ENCODE peak calls at places on chromosome 1, in seven cellular contexts. J, F, N, A, D, I and Q are unnamed samples. For H3K36me3, the result is how much of the 10 kb centered on the place peaks cover.

GRCh38 chr1:36857761-36858160 is 176.6 kb downstream of the GRIK3 start:
- DNase-seq in I (no peak), A (no peak), N (no peak), D (no peak), F (no peak), J (no peak), Q (no peak)

GRCh38 chr1:186775881-186776560 is 52.7 kb upstream of the PLA2G4A start:
- DNase-seq in N (no peak), A (no peak), F (no peak), J (no peak), I (no peak), D (no peak), Q (no peak)

GRCh38 chr1:58883888-58884482 is 100.1 kb upstream of the JUN start:
- DNase-seq in A (no peak), I (no peak), J (no peak), N (no peak), D (no peak), F (no peak), Q (no peak)

GRCh38 chr1:171467626-171468025 is 17.7 kb upstream of the PRRC2C start:
- DNase-seq in J (no peak), N (no peak), D (no peak), F (no peak), A (no peak), I (no peak), Q (no peak)

GRCh38 chr1:192118881-192119280 is 39.4 kb upstream of the RGS18 start:
- DNase-seq in N (no peak), I (no peak), D (no peak), A (no peak), F (no peak), J (no peak), Q (no peak)

GRCh38 chr1:97630281-97630680 is 290.6 kb downstream of the DPYD start:
- DNase-seq in F (no peak), N (no peak), A (no peak), I (no peak), D (no peak), J (no peak), Q (no peak)

GRCh38 chr1:228540161-228540917 is 53.2 kb downstream of the RNF187 start:
- DNase-seq in J (no peak), I (no peak), N (no peak), F (no peak), D (no peak), A (no peak), Q (peak)

GRCh38 chr1:239757711-239758110 is 334.0 kb upstream of the FMN2 start:
- DNase-seq in I (no peak), J (no peak), N (no peak), D (no peak), A (no peak), F (no peak), Q (no peak)

GRCh38 chr1:24567792-24568388 is 12.0 kb downstream of the NCMAP start:
- DNase-seq in A (no peak), J (no peak), F (peak), I (no peak), N (peak), D (peak), Q (no peak)

GRCh38 chr1:171251042-171251740 is 2.9 kb downstream of the FMO1 start:
- DNase-seq in I (no peak), D (peak), F (peak), J (peak), A (no peak), N (no peak), Q (no peak)

GRCh38 chr1:159921700-159922498 is 3.4 kb downstream of the TAGLN2 start:
- DNase-seq in A (no peak), D (no peak), F (peak), N (no peak), J (peak), I (no peak), Q (peak)

GRCh38 chr1:151988405-151988851 is 5.2 kb downstream of the S100A10 start:
- DNase-seq in I (no peak), F (no peak), N (no peak), D (no peak), J (no peak), A (no peak), Q (no peak)

GRCh38 chr1:110012100-110012499 is 22.3 kb upstream of the STRIP1 start:
- DNase-seq in N (no peak), D (no peak), F (no peak), A (no peak), I (no peak), J (no peak), Q (no peak)

GRCh38 chr1:64828829-64829228 is 84.0 kb downstream of the RAVER2 start:
- DNase-seq in A (no peak), F (no peak), D (no peak), I (no peak), J (no peak), N (no peak), Q (no peak)

GRCh38 chr1:64834734-64835133 is 89.9 kb downstream of the RAVER2 start:
- DNase-seq in D (no peak), I (no peak), J (no peak), F (no peak), N (no peak), A (no peak), Q (no peak)

GRCh38 chr1:64823691-64824476 is 79.0 kb downstream of the RAVER2 start:
- DNase-seq in F (peak), I (peak), D (peak), J (peak), A (peak), N (no peak), Q (no peak)

GRCh38 chr1:64826991-64827390 is 82.1 kb downstream of the RAVER2 start:
- DNase-seq in N (no peak), D (no peak), A (no peak), J (no peak), F (no peak), I (no peak), Q (no peak)

GRCh38 chr1:64829411-64830033 is 84.6 kb downstream of the RAVER2 start:
- DNase-seq in A (no peak), D (no peak), I (no peak), J (no peak), N (no peak), F (no peak), Q (no peak)
- H3K36me3 ChIP-seq in A (under half), D (under half), I (under half), J (under half), N (under half), F (under half), Q (under half)

GRCh38 chr1:153663211-153663610 is 4.7 kb downstream of the SNAPIN start:
- DNase-seq in A (no peak), N (no peak), F (no peak), D (no peak), J (no peak), I (no peak), Q (no peak)
- H3K36me3 ChIP-seq in A (half or more), N (half or more), F (under half), D (under half), J (under half), I (half or more), Q (half or more)

GRCh38 chr1:38840281-38840680 is 19.3 kb downstream of the RRAGC start:
- DNase-seq in D (no peak), A (no peak), F (no peak), N (no peak), J (no peak), I (no peak), Q (no peak)
- H3K36me3 ChIP-seq in D (under half), A (under half), F (under half), N (half or more), J (under half), I (half or more), Q (under half)

GRCh38 chr1:66981679-66982078 is 56.9 kb downstream of the MIER1 start:
- DNase-seq in D (no peak), F (peak), J (peak), I (no peak), A (no peak), N (no peak), Q (no peak)
- H3K36me3 ChIP-seq in D (under half), F (under half), J (under half), I (half or more), A (under half), N (half or more), Q (under half)

DNA sequence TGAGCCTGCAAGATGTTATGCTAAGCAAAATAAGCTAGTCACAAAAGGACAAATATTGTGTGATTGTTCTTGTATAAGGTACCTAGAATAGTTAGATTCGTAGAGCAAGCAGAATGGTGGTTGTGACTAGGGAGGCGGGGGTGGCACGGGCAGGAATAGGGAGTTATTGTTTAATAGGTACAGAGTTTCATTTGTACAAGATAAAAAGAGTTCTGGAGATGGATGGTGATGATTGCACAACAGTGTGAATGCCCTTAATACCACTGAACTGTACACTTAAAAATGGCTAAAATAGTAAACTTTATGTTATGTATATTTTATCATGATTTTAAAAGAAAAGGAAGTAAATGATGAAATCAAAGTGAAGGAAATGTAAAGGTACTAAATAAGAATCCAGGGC is 20.6 kb downstream of the LRRC42 start:
- DNase-seq in D (no peak), J (no peak), F (no peak), A (no peak), I (no peak), N (no peak), Q (no peak)
- H3K36me3 ChIP-seq in D (under half), J (under half), F (under half), A (under half), I (half or more), N (half or more), Q (half or more)

GRCh38 chr1:11053758-11054137 is 6.1 kb downstream of the SRM start:
- DNase-seq in I (no peak), F (no peak), D (no peak), A (no peak), N (peak), J (no peak), Q (no peak)

GRCh38 chr1:11055676-11056075 is 4.1 kb downstream of the SRM start:
- DNase-seq in I (no peak), J (no peak), F (no peak), N (no peak), D (no peak), A (no peak), Q (no peak)

GRCh38 chr1:11052839-11053757 is 6.1 kb upstream of the MASP2 start:
- DNase-seq in N (peak), I (no peak), D (no peak), F (peak), J (no peak), A (no peak), Q (no peak)

GRCh38 chr1:11054666-11055065 is 5.2 kb downstream of the SRM start:
- DNase-seq in A (no peak), I (no peak), D (no peak), F (no peak), J (no peak), N (peak), Q (no peak)

GRCh38 chr1:11054181-11054580 is 5.6 kb downstream of the SRM start:
- DNase-seq in J (no peak), A (no peak), D (no peak), N (peak), F (no peak), I (no peak), Q (no peak)
- H3K36me3 ChIP-seq in J (under half), A (under half), D (under half), N (under half), F (under half), I (under half), Q (under half)

DNA sequence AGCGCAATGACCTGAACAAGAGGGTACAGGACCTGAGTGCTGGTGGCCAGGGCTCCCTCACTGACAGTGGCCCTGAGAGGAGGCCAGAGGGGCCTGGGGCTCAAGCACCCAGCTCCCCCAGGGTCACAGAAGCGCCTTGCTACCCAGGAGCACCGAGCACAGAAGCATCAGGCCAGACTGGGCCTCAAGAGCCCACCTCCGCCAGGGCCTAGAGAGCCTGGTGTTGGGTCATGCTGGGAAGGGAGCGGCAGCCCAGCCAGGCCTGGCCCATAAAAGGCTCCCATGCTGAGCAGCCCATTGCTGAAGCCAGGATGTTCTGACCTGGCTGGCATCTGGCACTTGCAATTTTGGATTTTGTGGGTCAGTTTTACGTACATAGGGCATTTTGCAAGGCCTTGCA is 5.4 kb upstream of the CCDC28B start:
- DNase-seq in F (no peak), J (no peak), N (no peak), D (no peak), A (no peak), I (no peak), Q (no peak)
- H3K36me3 ChIP-seq in F (under half), J (under half), N (half or more), D (under half), A (half or more), I (half or more), Q (half or more)

DNA sequence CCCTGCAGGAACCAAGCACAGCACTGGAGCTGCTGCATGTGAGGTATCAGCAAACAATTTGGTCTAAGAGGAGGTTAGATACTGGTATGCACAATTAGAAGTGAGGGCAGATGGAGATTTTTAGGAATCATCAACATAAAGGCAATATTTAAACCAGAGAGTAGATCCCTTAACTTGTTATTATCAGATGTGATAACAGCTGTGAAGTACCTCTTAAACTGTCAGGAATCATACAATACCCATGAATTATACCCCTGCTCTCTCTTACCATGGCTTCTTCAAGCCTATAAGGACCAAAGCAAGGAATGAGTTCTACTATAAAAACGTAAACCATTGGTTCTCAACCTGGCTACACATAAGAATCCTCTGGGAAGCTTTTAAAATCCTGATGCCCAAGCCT is 3.9 kb downstream of the BCAR3 start:
- DNase-seq in F (no peak), N (no peak), J (no peak), A (no peak), I (no peak), D (no peak), Q (no peak)
- H3K36me3 ChIP-seq in F (under half), N (under half), J (under half), A (under half), I (under half), D (under half), Q (under half)

DNA sequence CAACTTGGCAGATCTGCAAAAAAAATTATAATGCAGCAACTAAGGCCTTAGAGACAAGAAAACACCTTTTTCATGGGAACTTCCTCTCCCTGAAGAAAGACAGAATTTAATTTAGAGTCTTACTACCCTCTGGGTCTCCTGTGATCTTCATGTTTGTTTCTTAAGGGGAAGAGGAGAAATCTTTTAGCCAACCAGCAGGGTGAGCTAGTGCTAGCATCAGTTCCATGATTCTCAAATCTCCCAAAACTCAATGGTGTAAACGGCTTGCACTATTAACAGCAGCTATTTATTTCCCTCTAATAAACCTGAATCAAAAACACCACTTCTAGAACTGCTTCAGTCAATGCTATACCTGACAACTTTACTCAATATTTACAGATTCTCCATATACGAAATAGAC is 3.8 kb downstream of the ZNF644 start:
- DNase-seq in J (no peak), I (no peak), F (no peak), N (no peak), A (no peak), D (no peak), Q (no peak)
- H3K36me3 ChIP-seq in J (under half), I (under half), F (under half), N (under half), A (under half), D (under half), Q (under half)